ENCODE peak calls at places on chromosomes 11 and 22, in ten cellular contexts. I, F, B, N, D, K, J, U, O and M are unnamed samples.

GRCh38 chr11:100712618-100713017 is 25.5 kb downstream of the ARHGAP42 start:
- DNase-seq in I (no peak), F (no peak), B (no peak), N (no peak), D (no peak), K (no peak), J (no peak), U (no peak), O (no peak), M (no peak)

GRCh38 chr11:67280791-67281551 is 8.1 kb upstream of the ANKRD13D start:
- DNase-seq in I (no peak), F (no peak), B (no peak), N (no peak), D (no peak), K (no peak), J (no peak), U (no peak), O (no peak), M (no peak)

GRCh38 chr11:86749376-86749775 is 51.0 kb upstream of the PRSS23 start:
- DNase-seq in I (no peak), F (no peak), B (no peak), N (peak), D (no peak), K (no peak), J (no peak), U (no peak), O (no peak), M (no peak)

GRCh38 chr11:17263803-17264202 is 12.7 kb upstream of the NUCB2 start:
- DNase-seq in I (no peak), F (peak), B (no peak), N (no peak), D (peak), K (no peak), J (peak), U (no peak), O (no peak), M (no peak)

GRCh38 chr22:39308614-39309363 is 10.6 kb downstream of the RPL3 start:
- DNase-seq in I (no peak), F (peak), B (peak), N (no peak), D (peak), K (peak), J (peak), U (no peak), O (no peak), M (peak)

GRCh38 chr22:49351761-49352221 is 475.9 kb downstream of the BRD1 start:
- DNase-seq in I (no peak), F (no peak), B (no peak), N (peak), D (no peak), K (no peak), J (no peak), U (peak), O (no peak), M (peak)

GRCh38 chr22:36017661-36018091 is 10.9 kb downstream of the RBFOX2 start:
- DNase-seq in I (no peak), F (no peak), B (peak), N (no peak), D (no peak), K (no peak), J (no peak), U (no peak), O (no peak), M (no peak)

GRCh38 chr11:79049627-79050238 is 391.1 kb downstream of the TENM4 start:
- DNase-seq in I (no peak), F (no peak), B (no peak), N (no peak), D (no peak), K (no peak), J (no peak), U (no peak), O (no peak), M (no peak)

GRCh38 chr11:6402561-6402981 is 12.3 kb downstream of the SMPD1 start:
- DNase-seq in I (no peak), F (no peak), B (no peak), N (no peak), D (no peak), K (no peak), J (peak), U (no peak), O (peak), M (no peak)

GRCh38 chr11:47616726-47617416 is 22.7 kb upstream of the C1QTNF4 start:
- DNase-seq in I (peak), F (peak), B (peak), N (peak), D (peak), K (peak), J (peak), U (no peak), O (peak), M (no peak)

GRCh38 chr11:79503028-79503427 is 62.2 kb upstream of the TENM4 start:
- DNase-seq in I (peak), F (no peak), B (no peak), N (no peak), D (peak), K (no peak), J (no peak), U (no peak), O (no peak), M (no peak)

GRCh38 chr11:134537296-134537695 is 125.3 kb upstream of the B3GAT1 start:
- DNase-seq in I (no peak), F (no peak), B (no peak), N (peak), D (no peak), K (no peak), J (no peak), U (no peak), O (no peak), M (peak)

GRCh38 chr11:115716577-115717214 is 212.5 kb upstream of the CADM1 start:
- DNase-seq in I (peak), F (no peak), B (no peak), N (no peak), D (no peak), K (no peak), J (no peak), U (peak), O (no peak), M (no peak)

GRCh38 chr11:96474263-96474662 is 84.5 kb downstream of the JRKL start:
- DNase-seq in I (no peak), F (no peak), B (no peak), N (no peak), D (no peak), K (no peak), J (no peak), U (no peak), O (no peak), M (no peak)

GRCh38 chr11:92424281-92424680 is 199.7 kb downstream of the FAT3 start:
- DNase-seq in I (no peak), F (peak), B (no peak), N (no peak), D (peak), K (peak), J (peak), U (no peak), O (no peak), M (no peak)

GRCh38 chr11:73189723-73190556 is 28.1 kb upstream of the P2RY2 start:
- DNase-seq in I (no peak), F (no peak), B (no peak), N (no peak), D (no peak), K (no peak), J (no peak), U (no peak), O (no peak), M (no peak)

GRCh38 chr22:20981787-20982562 is at the start of gene LZTR1:
- DNase-seq in I (peak), F (peak), B (no peak), N (peak), D (peak), K (peak), J (peak), U (peak), O (peak), M (peak)

GRCh38 chr11:22703040-22703439 is 36.6 kb downstream of the GAS2 start:
- DNase-seq in I (no peak), F (peak), B (peak), N (no peak), D (peak), K (peak), J (peak), U (no peak), O (peak), M (no peak)

GRCh38 chr22:28025333-28025732 is 106.3 kb upstream of the PITPNB start:
- DNase-seq in I (no peak), F (no peak), B (no peak), N (no peak), D (no peak), K (no peak), J (no peak), U (no peak), O (peak), M (peak)

GRCh38 chr11:47295385-47295784 is 25.5 kb downstream of the MADD start:
- DNase-seq in I (no peak), F (no peak), B (no peak), N (no peak), D (no peak), K (no peak), J (no peak), U (no peak), O (no peak), M (no peak)

GRCh38 chr11:24793479-24793878 is 296.6 kb downstream of the LUZP2 start:
- DNase-seq in I (no peak), F (peak), B (no peak), N (no peak), D (no peak), K (peak), J (peak), U (no peak), O (no peak), M (no peak)

GRCh38 chr22:39778055-39778454 is 115.5 kb downstream of the ENTHD1 start:
- DNase-seq in I (no peak), F (no peak), B (no peak), N (no peak), D (no peak), K (no peak), J (no peak), U (no peak), O (no peak), M (no peak)

GRCh38 chr22:38144025-38144405 is 33.5 kb upstream of the BAIAP2L2 start:
- DNase-seq in I (no peak), F (no peak), B (no peak), N (no peak), D (no peak), K (no peak), J (no peak), U (no peak), O (no peak), M (no peak)

GRCh38 chr11:73185680-73186293 is 32.3 kb upstream of the P2RY2 start:
- DNase-seq in I (no peak), F (peak), B (no peak), N (no peak), D (peak), K (peak), J (peak), U (no peak), O (no peak), M (no peak)

GRCh38 chr11:76667856-76668255 is 2.7 kb downstream of the LRRC32 start:
- DNase-seq in I (no peak), F (no peak), B (no peak), N (no peak), D (no peak), K (no peak), J (no peak), U (no peak), O (no peak), M (no peak)

GRCh38 chr11:60906132-60906972 is at the start of gene PRPF19:
- DNase-seq in I (peak), F (peak), B (peak), N (peak), D (peak), K (peak), J (peak), U (peak), O (peak), M (peak)

GRCh38 chr11:66815646-66816045 is 27.6 kb upstream of the RCE1 start:
- DNase-seq in I (no peak), F (no peak), B (no peak), N (no peak), D (peak), K (no peak), J (peak), U (no peak), O (no peak), M (no peak)

DNA sequence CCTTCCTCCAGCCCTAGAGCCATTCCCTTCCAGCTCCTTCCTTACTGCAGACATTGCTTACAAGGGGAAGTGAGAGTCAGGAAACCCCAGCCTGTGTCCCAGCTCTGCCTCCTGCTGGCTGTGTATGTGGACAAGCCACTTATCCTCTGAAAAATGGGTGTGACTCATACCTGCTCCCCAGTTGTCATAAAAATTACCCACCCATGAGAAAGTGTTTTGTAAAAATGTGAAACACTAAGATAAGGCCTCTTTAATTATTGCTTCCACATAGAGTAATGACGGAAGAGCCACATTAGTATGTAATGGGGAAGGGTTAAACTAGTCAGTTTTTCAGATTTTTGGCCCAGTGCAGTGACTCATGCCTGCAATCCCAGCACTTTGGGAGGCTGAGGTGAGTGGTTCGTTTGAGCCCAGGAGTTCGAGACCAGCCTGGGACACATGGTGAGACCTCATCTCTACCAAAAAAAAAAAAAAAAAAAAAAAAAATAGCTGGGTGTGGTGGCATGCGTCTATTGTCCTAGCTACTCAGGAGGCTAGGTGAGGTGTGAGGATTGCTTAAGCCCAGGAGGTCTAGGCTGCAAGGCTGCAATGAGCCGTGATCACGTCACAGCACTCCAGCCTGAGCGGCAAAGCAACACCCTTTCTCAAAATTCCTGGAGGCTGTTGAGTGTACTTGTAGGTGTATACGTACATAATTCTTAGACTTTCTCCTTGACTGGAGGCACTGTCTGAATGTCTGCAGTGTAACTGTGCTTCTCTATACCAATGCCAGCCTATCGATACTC is 84.9 kb downstream of the CTTN start:
- DNase-seq in I (peak), F (peak), B (no peak), N (no peak), D (peak), K (peak), J (peak), U (no peak), O (no peak), M (no peak)
- TF ChIP-seq CTCF in I (peak), F (peak), B (peak), N (no peak), D (peak), K (peak), J (peak), U (peak), O (peak), M (peak)

GRCh38 chr22:46612904-46613605 is 7.1 kb upstream of the GRAMD4 start:
- DNase-seq in I (no peak), F (no peak), B (no peak), N (no peak), D (no peak), K (no peak), J (no peak), U (no peak), O (peak), M (no peak)

GRCh38 chr22:46613606-46613997 is 6.6 kb upstream of the GRAMD4 start:
- DNase-seq in I (no peak), F (no peak), B (no peak), N (no peak), D (no peak), K (no peak), J (no peak), U (no peak), O (no peak), M (no peak)

GRCh38 chr22:46611189-46611588 is 9.0 kb upstream of the GRAMD4 start:
- DNase-seq in I (no peak), F (no peak), B (no peak), N (no peak), D (no peak), K (no peak), J (no peak), U (no peak), O (no peak), M (no peak)

GRCh38 chr22:46614070-46614931 is 5.9 kb upstream of the GRAMD4 start:
- DNase-seq in I (no peak), F (no peak), B (no peak), N (no peak), D (no peak), K (no peak), J (no peak), U (no peak), O (no peak), M (no peak)

GRCh38 chr22:46612341-46612903 is 7.8 kb upstream of the GRAMD4 start:
- DNase-seq in I (no peak), F (no peak), B (no peak), N (no peak), D (no peak), K (no peak), J (no peak), U (no peak), O (no peak), M (no peak)
- TF ChIP-seq CTCF in I (no peak), F (no peak), B (no peak), N (no peak), D (no peak), K (no peak), J (no peak), U (no peak), O (no peak), M (no peak)

GRCh38 chr11:64331569-64332371 is 8.2 kb upstream of the CCDC88B start:
- DNase-seq in I (peak), F (peak), B (peak), N (peak), D (peak), K (peak), J (peak), U (no peak), O (peak), M (no peak)
- TF ChIP-seq CTCF in I (no peak), F (peak), B (peak), N (no peak), D (peak), K (peak), J (peak), U (peak), O (peak), M (peak)

GRCh38 chr11:57546869-57547518 is 9.6 kb downstream of the SMTNL1 start:
- DNase-seq in I (no peak), F (peak), B (no peak), N (peak), D (peak), K (peak), J (peak), U (no peak), O (no peak), M (no peak)
- TF ChIP-seq CTCF in I (no peak), F (peak), B (no peak), N (no peak), D (peak), K (peak), J (peak), U (no peak), O (no peak), M (no peak)

DNA sequence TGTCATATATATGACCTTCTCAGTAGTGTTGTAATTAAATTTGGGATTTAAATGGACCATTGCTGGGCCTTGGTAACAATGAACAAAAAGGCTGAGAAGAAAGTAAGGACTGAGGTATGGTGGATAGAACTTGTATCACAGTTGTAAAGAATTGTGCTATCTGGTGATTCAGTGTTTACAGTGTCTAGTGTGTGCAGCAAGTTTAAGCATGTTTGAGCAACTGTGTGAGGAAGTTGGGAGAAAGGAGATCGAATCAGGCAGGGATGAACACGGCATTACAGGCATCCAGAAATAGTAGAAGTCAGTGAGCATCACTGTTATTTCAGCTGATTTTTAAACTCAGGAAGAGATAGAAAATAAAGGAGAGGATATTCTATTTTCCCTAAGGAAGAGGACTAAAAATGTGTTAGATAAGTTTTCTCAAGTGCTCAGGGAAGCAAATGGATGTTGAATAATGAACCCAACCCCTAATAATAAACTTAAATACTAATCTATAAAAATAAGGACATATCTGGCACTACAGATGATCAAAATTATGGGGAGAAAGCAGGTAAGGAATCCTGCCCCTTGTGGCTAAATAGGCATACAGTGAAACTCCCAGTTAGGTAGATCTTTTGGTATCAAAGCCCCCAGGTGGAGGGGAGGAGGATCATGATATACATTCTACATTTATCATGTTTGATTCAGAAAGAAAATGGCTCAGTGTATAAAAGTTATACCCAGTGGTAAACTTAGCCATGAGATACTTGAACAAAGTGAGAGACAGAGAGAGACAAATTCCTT is 361.0 kb upstream of the ANO3 start:
- DNase-seq in I (no peak), F (no peak), B (no peak), N (no peak), D (no peak), K (no peak), J (no peak), U (no peak), O (no peak), M (no peak)
- TF ChIP-seq CTCF in I (no peak), F (peak), B (peak), N (peak), D (peak), K (peak), J (no peak), U (peak), O (peak), M (peak)

GRCh38 chr11:120168108-120168959 is 30.4 kb upstream of the TRIM29 start:
- DNase-seq in I (no peak), F (no peak), B (no peak), N (no peak), D (no peak), K (no peak), J (peak), U (no peak), O (no peak), M (no peak)
- TF ChIP-seq CTCF in I (no peak), F (no peak), B (no peak), N (no peak), D (no peak), K (no peak), J (no peak), U (no peak), O (no peak), M (no peak)